ENCODE peak calls at places on chromosomes 3 and 15, in ten cellular contexts. L, Q, D, I, Z, U, W, B, J and M are unnamed samples.

GRCh38 chr3:177498037-177498857 is 301.0 kb upstream of the TBL1XR1 start:
- DNase-seq in L (peak; percentile 54), Q (no peak), D (peak; percentile 89), I (no peak), Z (peak; percentile 81), U (no peak), W (peak; percentile 43), B (peak; percentile 71), J (no peak), M (no peak)

GRCh38 chr3:158794936-158795518 is 6.8 kb upstream of the MFSD1 start:
- DNase-seq in L (no peak), Q (no peak), D (peak; percentile 68), I (no peak), Z (peak; percentile 63), U (no peak), W (peak; percentile 31), B (no peak), J (no peak), M (no peak)

GRCh38 chr3:33186524-33187367 is 31.9 kb downstream of the SUSD5 start:
- DNase-seq in L (no peak), Q (no peak), D (peak; percentile 42), I (no peak), Z (peak; percentile 6), U (no peak), W (peak; percentile 93), B (no peak), J (no peak), M (no peak)

GRCh38 chr15:40937762-40938529 is 8.8 kb downstream of the DLL4 start:
- DNase-seq in L (no peak), Q (no peak), D (peak; percentile 79), I (no peak), Z (no peak), U (peak; percentile 65), W (no peak), B (no peak), J (no peak), M (no peak)

GRCh38 chr3:175746308-175746707 is 887.2 kb downstream of the NAALADL2 start:
- DNase-seq in L (no peak), Q (no peak), D (no peak), I (no peak), Z (no peak), U (no peak), W (no peak), B (no peak), J (no peak), M (no peak)

GRCh38 chr3:52253314-52254260 is 8.0 kb downstream of the PPM1M start:
- DNase-seq in L (peak; percentile 84), Q (peak; percentile 88), D (no peak), I (no peak), Z (peak; percentile 38), U (peak; percentile 77), W (peak; percentile 22), B (peak; percentile 48), J (peak; percentile 83), M (peak; percentile 94)

GRCh38 chr3:115245899-115246298 is 98.8 kb upstream of the ZBTB20 start:
- DNase-seq in L (no peak), Q (no peak), D (peak; percentile 28), I (no peak), Z (peak; percentile 53), U (no peak), W (no peak), B (no peak), J (no peak), M (no peak)

GRCh38 chr3:124770341-124771082 is 40.3 kb downstream of the UMPS start:
- DNase-seq in L (peak; percentile 81), Q (no peak), D (no peak), I (peak; percentile 40), Z (peak; percentile 56), U (peak; percentile 90), W (no peak), B (no peak), J (no peak), M (no peak)

GRCh38 chr3:184503647-184504046 is 57.9 kb upstream of the EPHB3 start:
- DNase-seq in L (no peak), Q (no peak), D (no peak), I (no peak), Z (no peak), U (no peak), W (no peak), B (no peak), J (no peak), M (no peak)

GRCh38 chr15:23629234-23629805 is 18.3 kb downstream of the MAGEL2 start:
- DNase-seq in L (no peak), Q (no peak), D (peak; percentile 41), I (no peak), Z (no peak), U (no peak), W (no peak), B (no peak), J (no peak), M (no peak)

GRCh38 chr3:111325160-111325707 is 216.8 kb upstream of the CD96 start:
- DNase-seq in L (no peak), Q (no peak), D (no peak), I (no peak), Z (no peak), U (no peak), W (no peak), B (no peak), J (no peak), M (no peak)

GRCh38 chr3:103085465-103085864 is 650.6 kb downstream of the ZPLD1 start:
- DNase-seq in L (no peak), Q (no peak), D (no peak), I (no peak), Z (no peak), U (no peak), W (no peak), B (no peak), J (no peak), M (no peak)

GRCh38 chr15:62999923-63000484 is 42.5 kb upstream of the TPM1 start:
- DNase-seq in L (no peak), Q (no peak), D (no peak), I (no peak), Z (no peak), U (no peak), W (no peak), B (no peak), J (no peak), M (no peak)

GRCh38 chr3:149572796-149573414 is 84.9 kb downstream of the WWTR1 start:
- DNase-seq in L (peak; percentile 68), Q (no peak), D (peak; percentile 77), I (no peak), Z (peak; percentile 60), U (no peak), W (peak; percentile 69), B (no peak), J (no peak), M (no peak)

GRCh38 chr3:156180077-156180476 is 59.7 kb downstream of the KCNAB1 start:
- DNase-seq in L (no peak), Q (no peak), D (peak; percentile 88), I (no peak), Z (peak; percentile 18), U (no peak), W (peak; percentile 35), B (no peak), J (no peak), M (no peak)

GRCh38 chr3:114675104-114675503 is 381.3 kb downstream of the TIGIT start:
- DNase-seq in L (no peak), Q (no peak), D (no peak), I (no peak), Z (no peak), U (no peak), W (no peak), B (no peak), J (no peak), M (no peak)

GRCh38 chr3:158672293-158673176 is at the start of gene LXN:
- DNase-seq in L (peak; percentile 89), Q (peak; percentile 83), D (peak; percentile 91), I (peak; percentile 76), Z (peak; percentile 92), U (peak; percentile 92), W (peak; percentile 92), B (peak; percentile 90), J (peak; percentile 92), M (peak; percentile 69)

DNA sequence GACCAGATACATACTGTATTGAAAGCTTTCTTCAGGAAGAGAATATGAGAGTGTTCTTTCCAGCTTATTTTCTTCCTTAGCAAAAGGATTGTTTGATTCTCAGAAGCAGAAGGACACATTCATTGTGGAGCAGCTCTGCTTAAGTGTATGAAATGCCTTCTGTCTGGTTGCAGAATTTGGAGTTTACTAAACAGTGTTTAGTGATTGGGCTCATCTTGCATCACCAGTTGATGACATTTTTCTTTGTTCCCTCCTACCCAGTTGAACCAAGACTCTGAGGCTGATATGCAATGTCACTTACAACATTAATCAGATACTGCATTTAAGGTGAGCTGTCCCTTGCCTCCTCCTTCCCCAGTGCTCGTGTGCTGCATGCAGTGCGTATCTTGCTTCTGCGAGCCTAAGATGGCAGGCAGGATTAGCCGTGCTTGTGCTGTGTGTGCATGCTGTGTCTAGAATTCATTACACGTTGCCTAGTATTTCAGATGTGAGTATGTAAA is 18.4 kb downstream of the ZBTB38 start:
- DNase-seq in L (no peak), Q (no peak), D (no peak), I (no peak), Z (peak; percentile 59), U (no peak), W (no peak), B (no peak), J (no peak), M (no peak)
- H3K4me3 ChIP-seq in L (no peak overlapping the region), Q (no peak overlapping the region), D (no peak overlapping the region), I (no peak overlapping the region), Z (no peak overlapping the region), U (peak overlapping the region; percentile 33), W (no peak overlapping the region), B (peak overlapping the region; percentile 8), J (peak overlapping the region; percentile 39), M (no peak overlapping the region)

GRCh38 chr15:31300208-31300661 is 26.4 kb upstream of the KLF13 start:
- DNase-seq in L (no peak), Q (no peak), D (no peak), I (no peak), Z (no peak), U (peak; percentile 67), W (no peak), B (no peak), J (peak; percentile 53), M (no peak)
- H3K4me1 ChIP-seq in L (no peaks in the 10 kb centered on the region), Q (peaks cover 17% of the 10 kb centered on the region), D (peaks cover 21% of the 10 kb centered on the region), I (no peaks in the 10 kb centered on the region), Z (peaks cover 5% of the 10 kb centered on the region), U (peaks cover 8% of the 10 kb centered on the region), W (no peaks in the 10 kb centered on the region), B (peaks cover 52% of the 10 kb centered on the region), J (peaks cover 35% of the 10 kb centered on the region), M (peaks cover 13% of the 10 kb centered on the region)

GRCh38 chr3:45599984-45600650 is 5.6 kb downstream of the LIMD1 start:
- DNase-seq in L (no peak), Q (no peak), D (no peak), I (no peak), Z (no peak), U (no peak), W (no peak), B (peak; percentile 76), J (no peak), M (no peak)
- H3K4me3 ChIP-seq in L (no peak overlapping the region), Q (no peak overlapping the region), D (no peak overlapping the region), I (no peak overlapping the region), Z (no peak overlapping the region), U (no peak overlapping the region), W (no peak overlapping the region), B (no peak overlapping the region), J (no peak overlapping the region), M (no peak overlapping the region)

DNA sequence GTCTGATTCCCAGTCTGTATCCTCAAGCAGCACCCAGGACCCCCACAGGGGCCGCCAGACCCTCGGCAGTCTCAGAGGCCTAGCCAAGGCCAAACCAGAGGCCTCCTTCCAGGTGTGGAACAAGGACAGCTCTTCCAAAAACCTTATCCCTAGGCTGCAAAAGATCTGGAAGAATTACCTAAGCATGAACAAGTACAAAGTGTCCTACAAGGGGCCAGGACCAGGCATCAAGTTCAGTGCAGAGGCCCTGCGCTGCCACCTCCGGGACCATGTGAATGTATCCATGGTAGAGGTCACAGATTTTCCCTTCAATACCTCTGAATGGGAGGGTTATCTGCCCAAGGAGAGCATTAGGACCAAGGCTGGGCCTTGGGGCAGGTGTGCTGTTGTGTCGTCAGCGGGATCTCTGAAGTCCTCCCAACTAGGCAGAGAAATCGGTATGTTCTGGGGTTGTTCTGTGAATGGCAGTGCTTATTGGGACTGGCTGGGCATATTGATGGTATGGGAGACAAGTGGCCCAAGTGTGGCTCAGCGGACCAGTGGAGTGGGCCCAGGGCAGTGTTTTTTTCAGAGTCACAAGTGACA is 96.3 kb downstream of the RPL39L start:
- DNase-seq in L (no peak), Q (no peak), D (no peak), I (no peak), Z (no peak), U (no peak), W (no peak), B (no peak), J (no peak), M (no peak)
- H3K4me1 ChIP-seq in L (peaks cover 2% of the 10 kb centered on the region), Q (peaks cover 89% of the 10 kb centered on the region), D (peaks cover 14% of the 10 kb centered on the region), I (no peaks in the 10 kb centered on the region), Z (peaks cover 30% of the 10 kb centered on the region), U (peaks cover 14% of the 10 kb centered on the region), W (peaks cover 41% of the 10 kb centered on the region), B (peaks cover 27% of the 10 kb centered on the region), J (peaks cover 52% of the 10 kb centered on the region), M (peaks cover 91% of the 10 kb centered on the region)